ENCODE peak calls at places on chromosomes 3 and 15, in eight cellular contexts. G is astrocyte, J is H9, H is PC-3, Y is MM.1S, S is HCT116, R is fibroblast of lung, B is SK-N-SH. U is an unnamed sample.

GRCh38 chr15:72037321-72037720 is 80.6 kb downstream of the MYO9A start:
- DNase-seq in G (peak), J (no peak), H (peak), Y (no peak), S (peak), R (no peak), B (no peak), U (no peak)

GRCh38 chr3:160200328-160200727 is 24.9 kb upstream of the C3orf80 start:
- DNase-seq in G (peak), J (no peak), H (no peak), Y (no peak), S (no peak), R (no peak), B (no peak), U (no peak)

GRCh38 chr15:65377976-65378366 is at the start of gene IGDCC3:
- DNase-seq in G (no peak), J (peak), H (no peak), Y (no peak), S (no peak), R (peak), B (peak), U (no peak)

GRCh38 chr3:125128861-125129501 is 73.2 kb upstream of the HEG1 start:
- DNase-seq in G (peak), J (no peak), H (peak), Y (no peak), S (no peak), R (peak), B (no peak), U (no peak)

GRCh38 chr15:52492132-52492531 is 36.5 kb downstream of the MYO5A start:
- DNase-seq in G (no peak), J (no peak), H (no peak), Y (no peak), S (no peak), R (no peak), B (no peak), U (no peak)

GRCh38 chr15:52233405-52233804 is 42.2 kb upstream of the GNB5 start:
- DNase-seq in G (no peak), J (no peak), H (no peak), Y (no peak), S (no peak), R (no peak), B (no peak), U (no peak)

GRCh38 chr15:80950291-80951078 is 39.1 kb downstream of the MESD start:
- DNase-seq in G (no peak), J (no peak), H (no peak), Y (no peak), S (no peak), R (no peak), B (no peak), U (no peak)

GRCh38 chr15:40323239-40323952 is at the start of gene INAFM2:
- DNase-seq in G (peak), J (peak), H (peak), Y (peak), S (peak), R (peak), B (peak), U (no peak)

GRCh38 chr3:38049358-38050126 is 10.5 kb downstream of the DLEC1 start:
- DNase-seq in G (no peak), J (no peak), H (no peak), Y (no peak), S (no peak), R (no peak), B (no peak), U (no peak)

GRCh38 chr3:141276398-141276797 is 44.8 kb downstream of the PXYLP1 start:
- DNase-seq in G (no peak), J (no peak), H (no peak), Y (no peak), S (no peak), R (no peak), B (no peak), U (no peak)

GRCh38 chr3:43288850-43289249 is 2.5 kb downstream of the SNRK start:
- DNase-seq in G (no peak), J (no peak), H (no peak), Y (no peak), S (no peak), R (no peak), B (no peak), U (no peak)

GRCh38 chr15:77617507-77618285 is 15.0 kb downstream of the LINGO1 start:
- DNase-seq in G (no peak), J (peak), H (peak), Y (no peak), S (peak), R (no peak), B (no peak), U (no peak)

GRCh38 chr3:10366681-10367101 is 45.8 kb upstream of the SEC13 start:
- DNase-seq in G (peak), J (no peak), H (peak), Y (no peak), S (peak), R (peak), B (no peak), U (peak)

GRCh38 chr3:37718647-37719046 is 143.0 kb upstream of the CTDSPL start:
- DNase-seq in G (no peak), J (peak), H (no peak), Y (no peak), S (no peak), R (no peak), B (no peak), U (no peak)

GRCh38 chr15:101132390-101133180 is 119.3 kb downstream of the CHSY1 start:
- DNase-seq in G (no peak), J (no peak), H (no peak), Y (no peak), S (no peak), R (no peak), B (no peak), U (no peak)

GRCh38 chr3:124812291-124813265 is 74.6 kb downstream of the ITGB5 start:
- DNase-seq in G (peak), J (no peak), H (peak), Y (no peak), S (peak), R (peak), B (no peak), U (no peak)

GRCh38 chr15:32677238-32677750 is 35.8 kb downstream of the SCG5 start:
- DNase-seq in G (no peak), J (no peak), H (no peak), Y (no peak), S (no peak), R (no peak), B (no peak), U (no peak)

GRCh38 chr3:9718118-9718517 is 13.4 kb upstream of the BRPF1 start:
- DNase-seq in G (no peak), J (no peak), H (no peak), Y (no peak), S (no peak), R (no peak), B (no peak), U (no peak)

GRCh38 chr15:45287400-45287799 is 35.4 kb downstream of the SLC28A2 start:
- DNase-seq in G (no peak), J (no peak), H (no peak), Y (no peak), S (no peak), R (no peak), B (no peak), U (no peak)

GRCh38 chr3:191141728-191142127 is 57.3 kb upstream of the OSTN start:
- DNase-seq in G (peak), J (no peak), H (peak), Y (no peak), S (peak), R (peak), B (no peak), U (peak)

DNA sequence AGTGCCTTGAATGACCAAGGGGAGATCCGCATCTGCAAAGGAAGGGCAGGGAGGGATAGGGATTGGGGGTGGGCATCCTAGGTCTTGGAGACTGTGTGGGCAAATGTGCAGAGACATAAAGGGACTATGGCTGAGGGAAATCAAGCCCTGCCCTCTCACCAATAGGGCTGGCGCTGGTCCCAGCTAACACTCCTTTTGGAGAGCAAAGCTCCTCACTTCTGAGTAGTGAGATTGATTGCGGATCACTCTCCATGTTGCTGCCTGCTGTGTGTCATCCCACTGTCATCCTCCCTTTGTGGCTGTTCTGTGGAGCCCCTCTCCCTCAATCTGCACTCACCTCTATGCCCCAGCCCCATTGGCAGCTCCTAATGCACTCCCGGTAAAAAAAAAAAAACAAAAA is 2.2 kb upstream of the CELSR3 start:
- DNase-seq in G (no peak), J (no peak), H (no peak), Y (no peak), S (no peak), R (no peak), B (no peak), U (no peak)
- H3K9ac ChIP-seq in G (no peak), J (no peak), H (no peak), Y (no peak), S (no peak), R (no peak), B (no peak), U (no peak)

GRCh38 chr3:157127268-157127667 is 32.7 kb downstream of the CCNL1 start:
- DNase-seq in G (peak), J (no peak), H (peak), Y (no peak), S (no peak), R (no peak), B (no peak), U (no peak)

GRCh38 chr3:157128771-157129671 is 30.9 kb downstream of the CCNL1 start:
- DNase-seq in G (peak), J (no peak), H (peak), Y (no peak), S (peak), R (no peak), B (no peak), U (no peak)

GRCh38 chr3:157129782-157130137 is 30.2 kb downstream of the CCNL1 start:
- DNase-seq in G (peak), J (no peak), H (peak), Y (no peak), S (peak), R (no peak), B (no peak), U (no peak)

GRCh38 chr3:157126365-157126764 is 33.6 kb downstream of the CCNL1 start:
- DNase-seq in G (no peak), J (no peak), H (no peak), Y (no peak), S (no peak), R (no peak), B (no peak), U (no peak)

DNA sequence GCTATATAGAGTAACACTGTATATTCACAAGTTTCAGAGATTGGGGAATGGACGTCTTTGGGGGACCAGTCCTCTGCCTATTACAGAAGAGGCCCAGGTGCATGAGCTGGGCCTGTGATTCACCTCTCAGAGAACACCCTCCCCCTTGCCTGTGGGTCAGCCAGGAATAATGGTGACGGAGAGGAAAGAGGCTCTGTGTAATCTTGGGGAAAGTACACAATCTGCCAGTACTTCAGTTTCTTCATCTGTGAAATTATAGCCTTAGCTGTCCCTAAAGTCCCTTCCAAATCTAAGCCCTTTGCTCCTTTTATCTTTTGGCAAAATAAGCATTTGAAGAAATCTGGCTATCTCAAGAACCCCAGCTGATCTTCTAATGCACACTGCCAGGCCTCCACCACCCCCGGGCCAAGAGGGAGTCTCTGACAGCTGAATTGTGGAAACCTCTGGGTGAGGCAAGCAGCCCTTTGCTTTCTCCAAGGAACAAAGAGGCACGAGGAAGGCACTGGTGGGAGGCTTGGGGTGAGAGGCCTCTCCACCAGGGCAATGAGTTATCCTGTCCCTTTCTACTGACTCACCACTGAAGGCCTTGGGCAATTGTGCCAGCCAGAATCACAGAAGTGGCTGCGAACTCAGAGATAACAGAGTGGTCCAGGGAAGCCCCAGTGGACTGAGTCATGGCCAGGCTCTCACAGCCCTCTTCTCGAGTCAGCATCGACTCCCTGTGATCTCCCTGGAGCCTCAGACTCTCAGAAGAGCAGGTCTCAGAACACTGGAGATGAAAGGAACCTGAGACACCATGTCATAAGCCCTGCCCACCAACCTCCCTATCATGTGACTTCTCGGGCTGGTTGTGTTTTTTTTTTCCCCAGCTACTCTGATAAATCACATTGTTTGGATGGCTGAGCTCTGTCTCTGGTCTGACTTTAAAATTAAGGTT is 31.8 kb downstream of the CCNL1 start:
- DNase-seq in G (peak), J (no peak), H (peak), Y (peak), S (peak), R (peak), B (no peak), U (peak)
- H3K9ac ChIP-seq in G (peak), J (no peak), H (peak), Y (no peak), S (peak), R (no peak), B (peak), U (peak)

GRCh38 chr3:133574260-133574881 is 885 bp downstream of the CDV3 start:
- DNase-seq in G (peak), J (peak), H (peak), Y (peak), S (no peak), R (peak), B (peak), U (no peak)

GRCh38 chr3:133578548-133579191 is 5.2 kb downstream of the CDV3 start:
- DNase-seq in G (peak), J (no peak), H (peak), Y (no peak), S (peak), R (peak), B (peak), U (no peak)

GRCh38 chr3:133575121-133575520 is 1.6 kb downstream of the CDV3 start:
- DNase-seq in G (no peak), J (no peak), H (no peak), Y (peak), S (no peak), R (no peak), B (no peak), U (no peak)

GRCh38 chr3:133573629-133574194 is at the start of gene CDV3:
- DNase-seq in G (no peak), J (no peak), H (no peak), Y (no peak), S (no peak), R (no peak), B (peak), U (no peak)

GRCh38 chr3:133576169-133576568 is 2.7 kb downstream of the CDV3 start:
- DNase-seq in G (no peak), J (no peak), H (no peak), Y (peak), S (no peak), R (no peak), B (no peak), U (no peak)
- H3K9ac ChIP-seq in G (peak), J (no peak), H (peak), Y (peak), S (no peak), R (peak), B (no peak), U (peak)

GRCh38 chr3:138468886-138469285 is 34.5 kb downstream of the ESYT3 start:
- DNase-seq in G (no peak), J (peak), H (peak), Y (no peak), S (no peak), R (no peak), B (no peak), U (peak)

GRCh38 chr3:138467905-138468304 is 33.5 kb downstream of the ESYT3 start:
- DNase-seq in G (no peak), J (peak), H (no peak), Y (no peak), S (no peak), R (no peak), B (no peak), U (no peak)

GRCh38 chr3:138470687-138471086 is 36.3 kb downstream of the ESYT3 start:
- DNase-seq in G (no peak), J (no peak), H (no peak), Y (no peak), S (no peak), R (no peak), B (no peak), U (no peak)

GRCh38 chr3:138469869-138470268 is 35.5 kb downstream of the ESYT3 start:
- DNase-seq in G (no peak), J (no peak), H (no peak), Y (no peak), S (no peak), R (no peak), B (no peak), U (no peak)

DNA sequence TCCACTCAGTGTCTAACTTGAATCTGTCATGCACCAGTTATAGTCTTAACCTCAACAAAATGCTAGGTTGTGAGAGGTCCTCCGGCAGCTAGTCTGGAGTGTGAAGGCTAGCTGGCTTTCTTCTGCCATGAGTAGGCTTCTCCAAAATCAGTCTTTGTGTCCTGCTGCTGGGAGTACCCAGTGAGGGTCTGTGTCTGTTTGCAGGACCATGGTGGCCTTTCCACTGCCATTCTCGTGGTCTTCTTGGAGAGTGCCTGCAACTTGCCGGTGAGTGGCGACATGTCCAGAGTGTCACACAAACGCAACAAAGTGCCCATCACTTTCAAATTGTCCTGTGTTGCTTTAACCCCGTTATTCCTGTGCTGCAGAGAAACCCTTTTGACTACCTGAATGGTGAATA is 34.0 kb downstream of the ESYT3 start:
- DNase-seq in G (no peak), J (no peak), H (no peak), Y (no peak), S (no peak), R (no peak), B (no peak), U (no peak)
- H3K9ac ChIP-seq in G (no peak), J (no peak), H (no peak), Y (no peak), S (no peak), R (no peak), B (no peak), U (no peak)

DNA sequence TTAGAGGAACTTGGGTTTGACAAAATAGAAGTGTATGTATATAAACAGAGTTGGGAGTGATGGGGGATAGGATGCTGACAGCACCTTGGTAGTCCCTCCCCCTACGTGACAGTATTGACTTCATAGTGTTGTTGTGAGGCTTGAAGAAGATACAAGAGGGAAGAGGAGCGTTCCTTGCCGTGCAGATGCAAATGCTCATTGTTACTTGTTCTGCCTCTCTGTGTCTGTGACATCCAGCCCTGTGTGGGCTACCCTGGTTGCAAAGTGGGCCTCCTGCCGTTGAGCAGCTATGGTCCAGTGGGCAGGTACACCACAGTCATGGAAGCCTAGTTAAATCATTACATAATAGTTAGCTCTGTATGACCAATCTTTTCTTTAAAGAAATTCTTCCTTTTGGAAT is 45.0 kb downstream of the SMAD3 start:
- DNase-seq in G (no peak), J (no peak), H (no peak), Y (no peak), S (no peak), R (no peak), B (no peak), U (no peak)
- H3K9ac ChIP-seq in G (peak), J (no peak), H (no peak), Y (no peak), S (peak), R (peak), B (no peak), U (no peak)

GRCh38 chr3:167209011-167209410 is 171.1 kb downstream of the ZBBX start:
- DNase-seq in G (no peak), J (no peak), H (no peak), Y (no peak), S (no peak), R (no peak), B (no peak), U (no peak)
- H3K9ac ChIP-seq in G (no peak), J (no peak), H (no peak), Y (no peak), S (no peak), R (no peak), B (no peak), U (no peak)

GRCh38 chr3:129936757-129937156 is 37.8 kb upstream of the TRH start:
- DNase-seq in G (peak), J (no peak), H (peak), Y (peak), S (no peak), R (peak), B (no peak), U (no peak)
- H3K9ac ChIP-seq in G (peak), J (no peak), H (no peak), Y (no peak), S (no peak), R (no peak), B (no peak), U (no peak)